ENCODE peak calls at places on chromosomes 1 and 21, in eight cellular contexts. T is tibial artery, L is astrocyte, Q is PC-3, C is left ventricle myocardium inferior, H is fibroblast of lung, P is adrenal gland, O is brain microvascular endothelial cell. U is an unnamed sample.
A peak's percentile ranks its signal among the peaks of the same experiment; 100 is the strongest.

GRCh38 chr1:164855930-164856329 is 296.9 kb downstream of the PBX1 start:
- DNase-seq in O (no peak), P (no peak), H (no peak), L (no peak), C (no peak), Q (no peak), T (no peak), U (no peak)

GRCh38 chr1:166840309-166841302 is 1.3 kb downstream of the POGK start:
- DNase-seq in L (peak; percentile 47), T (no peak), C (no peak), P (no peak), H (peak; percentile 65), Q (peak; percentile 24), O (peak; percentile 33), U (peak; percentile 41)

GRCh38 chr1:193264313-193265065 is 78.1 kb upstream of the B3GALT2 start:
- DNase-seq in H (peak; percentile 72), O (peak; percentile 59), Q (no peak), L (peak; percentile 71), P (no peak), T (no peak), C (no peak), U (no peak)

GRCh38 chr1:202282017-202282335 is 59.8 kb downstream of the UBE2T start:
- DNase-seq in H (no peak), P (peak; percentile 36), Q (no peak), C (no peak), O (no peak), T (no peak), L (no peak), U (no peak)

GRCh38 chr1:77036560-77036959 is 169.3 kb downstream of the ST6GALNAC5 start:
- DNase-seq in O (peak; percentile 51), H (peak; percentile 53), T (no peak), P (no peak), C (no peak), L (peak; percentile 36), Q (peak; percentile 56), U (no peak)

GRCh38 chr1:205324781-205325180 is 3.2 kb upstream of the NUAK2 start:
- DNase-seq in O (peak; percentile 84), C (no peak), P (no peak), H (peak; percentile 61), L (peak; percentile 51), T (no peak), Q (no peak), U (no peak)

GRCh38 chr1:47188901-47189785 is 693 bp downstream of the PDZK1IP1 start:
- DNase-seq in C (no peak), T (no peak), H (no peak), Q (no peak), L (no peak), P (peak; percentile 46), O (no peak), U (peak; percentile 23)

GRCh38 chr1:158145173-158145719 is 35.4 kb upstream of the CD1D start:
- DNase-seq in T (no peak), Q (peak; percentile 74), P (peak; percentile 96), H (peak; percentile 24), O (peak; percentile 25), C (peak; percentile 77), L (peak; percentile 3), U (no peak)

GRCh38 chr1:41882068-41882477 is 36.6 kb downstream of the HIVEP3 start:
- DNase-seq in H (no peak), C (no peak), P (no peak), Q (peak; percentile 81), L (no peak), O (no peak), T (no peak), U (peak; percentile 60)

GRCh38 chr1:232574867-232575523 is 54.9 kb downstream of the SIPA1L2 start:
- DNase-seq in Q (peak; percentile 39), L (no peak), C (no peak), H (no peak), O (no peak), P (no peak), T (no peak), U (no peak)

GRCh38 chr1:214440219-214440965 is 111.0 kb downstream of the PTPN14 start:
- DNase-seq in H (no peak), C (no peak), Q (peak; percentile 36), O (no peak), T (no peak), L (no peak), P (no peak), U (no peak)

GRCh38 chr1:41626146-41626545 is 141.7 kb upstream of the EDN2 start:
- DNase-seq in T (no peak), Q (peak; percentile 53), H (peak; percentile 72), O (no peak), L (peak; percentile 65), P (no peak), C (no peak), U (no peak)

GRCh38 chr1:89953072-89953626 is 41.8 kb upstream of the ZNF326 start:
- DNase-seq in O (peak; percentile 90), T (no peak), L (peak; percentile 93), P (peak; percentile 69), Q (peak; percentile 95), C (no peak), H (peak; percentile 95), U (peak; percentile 86)

GRCh38 chr1:152182431-152182830 is 23.4 kb upstream of the RPTN start:
- DNase-seq in P (no peak), H (peak; percentile 35), C (no peak), O (peak; percentile 58), Q (peak; percentile 41), L (peak; percentile 18), T (no peak), U (no peak)

GRCh38 chr1:205513774-205514173 is 9.3 kb downstream of the CDK18 start:
- DNase-seq in T (no peak), H (no peak), C (no peak), P (no peak), Q (no peak), O (no peak), L (no peak), U (no peak)

GRCh38 chr1:24948072-24948827 is 18.2 kb upstream of the RUNX3 start:
- DNase-seq in C (no peak), P (no peak), T (no peak), H (no peak), O (no peak), Q (no peak), L (no peak), U (no peak)

GRCh38 chr1:220734571-220735326 is 13.4 kb upstream of the MTARC2 start:
- DNase-seq in T (no peak), P (no peak), Q (peak; percentile 93), L (peak; percentile 75), O (peak; percentile 60), C (no peak), H (peak; percentile 82), U (peak; percentile 58)

GRCh38 chr1:78676347-78676982 is 26.8 kb downstream of the IFI44 start:
- DNase-seq in L (peak; percentile 42), O (peak; percentile 69), P (peak; percentile 79), Q (peak; percentile 81), T (peak; percentile 67), H (peak; percentile 62), C (no peak), U (peak; percentile 51)

GRCh38 chr1:92577251-92577895 is 90.6 kb upstream of the GFI1 start:
- DNase-seq in T (no peak), H (peak; percentile 76), P (peak; percentile 58), C (peak; percentile 22), L (peak; percentile 69), O (no peak), Q (peak; percentile 18), U (no peak)

GRCh38 chr1:170175032-170175431 is 29.3 kb downstream of the NTMT2 start:
- DNase-seq in T (no peak), L (no peak), Q (no peak), O (no peak), P (no peak), C (no peak), H (peak; percentile 7), U (no peak)

GRCh38 chr1:23592209-23592905 is 33.1 kb upstream of the ID3 start:
- DNase-seq in H (no peak), C (no peak), Q (no peak), P (no peak), L (no peak), T (no peak), O (no peak), U (no peak)

GRCh38 chr1:116991918-116992317 is 9.6 kb upstream of the CD101 start:
- DNase-seq in Q (no peak), O (no peak), T (no peak), P (no peak), L (no peak), H (no peak), C (no peak), U (no peak)

GRCh38 chr1:238089615-238090014 is 198.9 kb upstream of the ZP4 start:
- DNase-seq in H (no peak), Q (no peak), O (no peak), T (no peak), L (no peak), C (no peak), P (no peak), U (no peak)

GRCh38 chr1:31868862-31869261 is 53.0 kb upstream of the SPOCD1 start:
- DNase-seq in L (no peak), O (no peak), Q (no peak), C (no peak), T (no peak), H (no peak), P (no peak), U (no peak)
- H3K27ac ChIP-seq in L (no peak overlapping the region), O (no peak overlapping the region), Q (no peak overlapping the region), C (no peak overlapping the region), T (no peak overlapping the region), H (no peak overlapping the region), P (no peak overlapping the region), U (no peak overlapping the region)

DNA sequence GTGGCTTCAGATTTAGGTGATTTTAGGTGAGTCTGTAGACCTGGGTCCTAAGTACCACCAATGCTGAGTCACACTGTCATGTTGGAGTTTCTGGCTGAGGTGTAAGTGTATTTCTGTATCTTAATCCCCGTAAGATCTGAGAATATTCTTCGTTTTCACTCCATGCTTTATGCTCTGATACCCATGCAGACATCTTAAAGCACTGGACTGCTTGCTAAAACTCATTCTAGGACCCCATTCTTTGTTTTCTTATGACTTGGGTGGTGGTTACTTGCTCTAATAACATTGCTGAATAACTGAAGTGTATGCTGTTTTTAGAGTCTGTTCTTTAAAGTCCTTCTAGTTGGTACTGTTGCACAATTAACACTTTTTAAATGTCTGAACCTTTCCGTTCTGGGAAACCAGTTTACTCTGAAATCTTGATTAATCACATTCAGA is 36.6 kb downstream of the CDC42 start:
- DNase-seq in T (no peak), H (no peak), P (no peak), Q (no peak), O (no peak), C (no peak), L (no peak), U (no peak)
- H3K27ac ChIP-seq in T (peak overlapping the region; percentile 27), H (no peak overlapping the region), P (peak overlapping the region; percentile 65), Q (no peak overlapping the region), O (no peak overlapping the region), C (no peak overlapping the region), L (no peak overlapping the region), U (no peak overlapping the region)

DNA sequence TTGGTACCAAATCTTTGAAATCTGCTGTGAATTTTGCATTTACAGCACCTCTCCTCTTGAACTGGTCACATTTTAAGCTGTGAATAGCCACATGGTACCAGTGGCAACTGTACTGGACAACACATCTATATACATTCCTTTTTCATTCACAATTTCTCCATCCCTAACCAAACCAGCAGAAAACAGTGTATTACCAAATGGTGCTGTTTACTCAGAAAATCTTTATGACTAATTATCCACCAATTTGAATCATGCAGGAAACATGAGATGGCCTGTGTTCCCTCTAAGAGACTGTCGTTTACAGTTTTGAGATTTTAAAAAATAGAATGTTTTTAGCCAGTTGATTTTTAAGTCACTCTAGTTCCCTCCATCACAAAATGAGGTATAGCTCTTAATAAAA is 17.6 kb upstream of the CCT8 start:
- DNase-seq in T (no peak), P (no peak), L (peak; percentile 76), H (peak; percentile 83), Q (peak; percentile 84), O (peak; percentile 45), C (no peak), U (no peak)
- H3K27ac ChIP-seq in T (peak overlapping the region; percentile 61), P (no peak overlapping the region), L (peak overlapping the region; percentile 74), H (peak overlapping the region; percentile 70), Q (peak overlapping the region; percentile 7), O (peak overlapping the region; percentile 91), C (no peak overlapping the region), U (no peak overlapping the region)

GRCh38 chr1:109397451-109398342 is at the start of gene SORT1:
- DNase-seq in P (peak; percentile 93), T (peak; percentile 83), C (peak; percentile 88), L (peak; percentile 84), O (peak; percentile 75), H (peak; percentile 90), Q (peak; percentile 90), U (peak; percentile 86)
- H3K27ac ChIP-seq in P (peak within 1 kb of the TSS; percentile 78), T (peak within 1 kb of the TSS; percentile 82), C (peak within 1 kb of the TSS; percentile 92), L (peak within 1 kb of the TSS; percentile 29), O (peak within 1 kb of the TSS; percentile 78), H (no peak within 1 kb of the TSS), Q (no peak within 1 kb of the TSS), U (peak within 1 kb of the TSS; percentile 35)